ENCODE peak calls at places on chromosomes 11 and 22, in four cellular contexts. O is A549, M is K562, L is HepG2. G is an unnamed sample.

GRCh38 chr11:36075053-36075452 is 131.2 kb downstream of the LDLRAD3 start:
- DNase-seq in L (no peak), O (no peak), M (no peak), G (peak)

GRCh38 chr11:123193742-123194141 is 1.3 kb downstream of the CLMP start:
- DNase-seq in L (no peak), O (no peak), M (no peak), G (no peak)

GRCh38 chr22:21961886-21962654 is 9.4 kb upstream of the PPM1F start:
- DNase-seq in M (no peak), O (no peak), L (no peak), G (no peak)

GRCh38 chr22:22884010-22884887 is 3.4 kb upstream of the IGLL5 start:
- DNase-seq in L (peak), M (peak), O (peak), G (peak)

GRCh38 chr11:74468058-74468457 is 709 bp upstream of the KCNE3 start:
- DNase-seq in M (no peak), L (no peak), O (no peak), G (no peak)

GRCh38 chr22:39510529-39511149 is 8.5 kb downstream of the MIEF1 start:
- DNase-seq in M (no peak), L (no peak), O (no peak), G (no peak)

GRCh38 chr11:96817488-96817887 is 427.7 kb downstream of the JRKL start:
- DNase-seq in O (no peak), L (no peak), M (peak), G (no peak)

GRCh38 chr11:3674189-3674588 is 3.0 kb upstream of the CHRNA10 start:
- DNase-seq in O (no peak), L (peak), M (no peak), G (peak)

GRCh38 chr11:81373986-81374385 is 1359.7 kb downstream of the FAM181B start:
- DNase-seq in M (no peak), O (no peak), L (no peak), G (no peak)

GRCh38 chr22:50507421-50507990 is at the start of gene LMF2:
- DNase-seq in O (peak), M (peak), L (peak), G (peak)

GRCh38 chr22:34294986-34295385 is 374.7 kb upstream of the LARGE1 start:
- DNase-seq in L (peak), M (no peak), O (no peak), G (no peak)

GRCh38 chr11:10666556-10666955 is 27.0 kb downstream of the IRAG1 start:
- DNase-seq in M (no peak), O (no peak), L (no peak), G (no peak)

GRCh38 chr22:37559901-37560681 is at the start of gene CDC42EP1:
- DNase-seq in M (peak), L (no peak), O (no peak), G (peak)

GRCh38 chr11:8017894-8018741 is 31.0 kb downstream of the EIF3F start:
- DNase-seq in L (no peak), M (no peak), O (no peak), G (no peak)

GRCh38 chr22:44366372-44367310 is 53.9 kb upstream of the SHISAL1 start:
- DNase-seq in M (no peak), O (no peak), L (no peak), G (peak)

GRCh38 chr11:59615132-59615636 is 390 bp downstream of the OSBP start:
- DNase-seq in M (no peak), O (peak), L (peak), G (no peak)

GRCh38 chr11:48305923-48306322 is at the start of gene OR4S1:
- DNase-seq in M (no peak), L (no peak), O (no peak), G (no peak)

GRCh38 chr11:44607987-44608386 is 42.5 kb downstream of the CD82 start:
- DNase-seq in L (no peak), M (peak), O (no peak), G (peak)

GRCh38 chr11:119417726-119418540 is 5.0 kb downstream of the THY1 start:
- DNase-seq in M (no peak), O (no peak), L (no peak), G (no peak)

GRCh38 chr22:47547881-47548630 is 785.6 kb downstream of the TBC1D22A start:
- DNase-seq in L (no peak), M (no peak), O (no peak), G (no peak)

GRCh38 chr11:30585892-30586250 is 282 bp downstream of the MPPED2 start:
- DNase-seq in O (no peak), L (no peak), M (no peak), G (no peak)

GRCh38 chr11:83156996-83157754 is at the start of gene PCF11:
- DNase-seq in O (peak), L (no peak), M (no peak), G (no peak)

GRCh38 chr22:45290410-45290936 is 5.7 kb downstream of the UPK3A start:
- DNase-seq in O (no peak), M (no peak), L (no peak), G (no peak)

GRCh38 chr11:95671768-95672167 is 117.8 kb downstream of the FAM76B start:
- DNase-seq in O (no peak), L (no peak), M (no peak), G (no peak)

GRCh38 chr22:38028344-38029130 is 28.7 kb upstream of the PICK1 start:
- DNase-seq in M (no peak), L (no peak), O (no peak), G (no peak)

GRCh38 chr11:1404461-1405185 is 14.9 kb downstream of the BRSK2 start:
- DNase-seq in L (no peak), O (no peak), M (no peak), G (no peak)

GRCh38 chr22:26707090-26707489 is 49.7 kb downstream of the MIAT start:
- DNase-seq in L (no peak), M (no peak), O (no peak), G (no peak)
- H3K4me2 ChIP-seq in L (no peak), M (no peak), O (no peak), G (no peak)

GRCh38 chr11:15770798-15771414 is 585.4 kb downstream of the SOX6 start:
- DNase-seq in O (peak), L (peak), M (peak), G (peak)
- TF ChIP-seq JUN in O (no peak), L (no peak), M (no peak), G (no peak)

GRCh38 chr11:86798988-86799387 is 1.4 kb upstream of the PRSS23 start:
- DNase-seq in L (no peak), O (no peak), M (no peak), G (peak)

GRCh38 chr11:86800956-86801264 is 568 bp downstream of the PRSS23 start:
- DNase-seq in L (no peak), M (no peak), O (no peak), G (no peak)

GRCh38 chr11:86802146-86802545 is 1.8 kb downstream of the PRSS23 start:
- DNase-seq in L (no peak), O (no peak), M (no peak), G (no peak)

GRCh38 chr11:86799680-86800075 is 664 bp upstream of the PRSS23 start:
- DNase-seq in M (no peak), O (no peak), L (no peak), G (peak)

GRCh38 chr11:86800076-86800955 is at the start of gene PRSS23:
- DNase-seq in L (no peak), O (peak), M (peak), G (peak)
- TF ChIP-seq POLR2A in L (no peak), O (peak), M (no peak), G (peak)

DNA sequence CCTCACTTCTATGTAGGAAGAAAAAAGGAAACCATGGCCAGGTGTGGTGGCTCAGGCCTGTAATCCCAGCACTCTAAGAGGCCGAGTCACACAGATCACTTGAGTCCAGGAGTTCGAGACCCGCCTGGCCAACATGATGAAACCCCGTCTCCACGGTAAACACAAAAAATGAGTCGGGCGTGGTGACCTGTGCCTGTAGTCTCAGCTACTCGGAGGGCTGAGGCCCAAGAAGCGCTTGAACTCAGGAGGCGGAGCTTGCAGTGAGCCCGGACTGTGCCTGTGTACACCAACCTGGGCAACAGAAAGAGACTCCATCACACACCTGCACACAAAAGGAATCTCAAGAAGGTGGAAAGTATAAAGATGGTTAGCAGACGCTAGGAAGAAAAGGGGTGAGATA is 17.7 kb downstream of the DEFB131B start:
- DNase-seq in M (no peak), L (no peak), O (no peak), G (no peak)
- H3K4me2 ChIP-seq in M (no peak), L (no peak), O (no peak), G (no peak)

DNA sequence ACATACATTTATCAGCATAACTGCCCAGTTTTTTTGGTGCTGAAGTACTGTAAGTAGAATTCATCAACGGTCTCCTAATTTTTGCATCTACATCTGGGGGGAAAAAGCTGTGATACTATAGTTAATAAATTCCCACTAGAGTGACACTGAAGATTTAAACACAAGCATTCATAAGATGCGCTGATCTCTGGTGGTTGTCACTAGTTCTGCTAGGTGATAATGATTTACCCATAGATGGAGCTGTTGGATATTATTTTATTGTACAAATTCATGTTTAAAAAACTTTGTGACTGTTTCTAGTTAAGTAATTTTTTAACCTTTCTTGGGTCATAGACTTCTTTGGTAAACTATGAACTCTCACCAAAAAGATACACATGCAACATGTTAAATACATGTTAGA is 106.6 kb downstream of the EMSY start:
- DNase-seq in L (no peak), O (no peak), M (no peak), G (peak)
- TF ChIP-seq JUN in L (no peak), O (no peak), M (no peak), G (no peak)

DNA sequence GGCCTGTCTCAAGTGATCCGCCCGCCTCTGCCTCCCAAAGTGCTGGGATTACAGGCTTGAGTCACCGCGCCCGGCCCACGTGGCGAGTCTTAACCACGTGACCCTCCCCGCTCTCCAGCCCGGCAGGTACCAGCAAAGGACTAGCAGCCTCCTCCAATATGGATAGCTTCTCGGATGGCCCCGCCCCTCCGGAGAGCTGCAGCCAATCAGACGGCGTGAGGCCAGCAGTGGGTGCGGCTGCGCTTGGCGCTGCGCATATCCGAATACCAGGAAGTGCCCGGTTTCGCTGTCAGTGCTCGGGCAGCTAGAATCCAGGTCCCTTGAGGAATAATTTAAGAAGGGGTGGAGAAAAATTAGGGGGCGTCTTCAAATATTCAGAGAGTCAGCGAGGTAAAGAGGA is 14.7 kb upstream of the PISD start:
- DNase-seq in O (peak), L (no peak), M (no peak), G (peak)
- TF ChIP-seq POLR2A in O (no peak), L (no peak), M (no peak), G (peak)

DNA sequence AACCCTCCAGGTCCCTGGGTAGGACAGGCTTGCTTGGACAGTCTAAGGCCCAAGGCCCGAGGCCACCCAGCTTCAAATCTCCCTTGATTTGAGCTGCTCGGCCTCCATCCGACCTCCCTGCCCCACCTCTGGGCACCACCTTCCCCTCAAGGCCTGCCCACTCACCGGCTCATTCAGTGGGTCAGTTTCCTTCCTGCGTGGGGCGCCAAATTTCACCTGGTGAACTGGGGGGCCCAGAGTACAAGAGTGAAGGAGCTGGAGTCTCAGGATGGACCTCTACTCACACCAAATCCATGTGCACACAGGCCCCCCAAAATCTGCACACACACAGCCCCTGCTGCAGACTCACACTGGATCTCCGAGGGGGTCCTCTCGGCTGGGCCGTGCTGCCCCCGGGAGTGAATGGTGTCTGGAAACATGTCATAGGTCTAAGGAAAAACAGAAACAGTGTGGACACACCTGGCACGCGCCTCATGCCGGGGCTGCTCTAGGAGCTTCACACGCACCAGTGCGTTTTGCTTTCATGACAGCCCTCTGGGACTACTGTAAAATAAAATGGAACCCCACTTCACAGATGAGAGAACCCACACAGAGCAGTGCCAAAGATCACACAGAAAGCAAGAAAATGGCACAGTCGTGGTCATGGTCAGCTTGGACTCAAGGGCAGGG is 3.6 kb downstream of the MAP4K2 start:
- DNase-seq in L (no peak), O (no peak), M (no peak), G (no peak)
- H3K4me2 ChIP-seq in L (peak), O (no peak), M (no peak), G (no peak)

GRCh38 chr11:15969281-15969680 is 387.1 kb downstream of the SOX6 start:
- DNase-seq in M (peak), O (peak), L (peak), G (peak)

GRCh38 chr11:15968461-15969130 is 387.8 kb downstream of the SOX6 start:
- DNase-seq in L (no peak), M (peak), O (no peak), G (no peak)

GRCh38 chr11:15969701-15970329 is 386.5 kb downstream of the SOX6 start:
- DNase-seq in L (no peak), O (no peak), M (no peak), G (no peak)

GRCh38 chr11:15967166-15967565 is 389.2 kb downstream of the SOX6 start:
- DNase-seq in O (peak), L (no peak), M (peak), G (peak)

GRCh38 chr11:15967966-15968365 is 388.4 kb downstream of the SOX6 start:
- DNase-seq in O (no peak), L (no peak), M (no peak), G (peak)
- TF ChIP-seq JUN in O (no peak), L (no peak), M (no peak), G (peak)

G was measured in endothelial cell of umbilical vein.